ENCODE peak calls at places on chromosomes 2 and 18, in six cellular contexts. D is neural progenitor cell, M is heart left ventricle, J is AG04449, F is cardiac fibroblast, X is tibial artery. E is an unnamed sample.

GRCh38 chr2:169014780-169015179 is 16.3 kb downstream of the ABCB11 start:
- DNase-seq in D (no peak), M (no peak), J (no peak), F (no peak), X (no peak), E (no peak)

GRCh38 chr2:146661494-146662096 is 1183.2 kb upstream of the ACVR2A start:
- DNase-seq in D (peak; percentile 66), M (no peak), J (no peak), F (peak; percentile 65), X (no peak), E (no peak)

GRCh38 chr2:63092847-63093246 is 42.2 kb downstream of the OTX1 start:
- DNase-seq in D (no peak), M (no peak), J (no peak), F (no peak), X (no peak), E (no peak)

GRCh38 chr2:45743531-45744391 is 92.3 kb downstream of the PRKCE start:
- DNase-seq in D (no peak), M (peak; percentile 68), J (no peak), F (peak; percentile 71), X (peak; percentile 49), E (peak; percentile 59)

GRCh38 chr2:190599546-190600220 is 49.2 kb upstream of the NAB1 start:
- DNase-seq in D (no peak), M (no peak), J (no peak), F (no peak), X (no peak), E (no peak)

GRCh38 chr2:219596954-219597551 is 604 bp upstream of the STK11IP start:
- DNase-seq in D (no peak), M (no peak), J (no peak), F (peak; percentile 43), X (no peak), E (no peak)

GRCh38 chr2:71756280-71756906 is 303.0 kb downstream of the DYSF start:
- DNase-seq in D (no peak), M (no peak), J (no peak), F (peak; percentile 23), X (no peak), E (no peak)

GRCh38 chr2:237210763-237211162 is 125.1 kb downstream of the COPS8 start:
- DNase-seq in D (no peak), M (no peak), J (no peak), F (no peak), X (no peak), E (no peak)

GRCh38 chr2:19358242-19359020 is at the start of gene OSR1:
- DNase-seq in D (peak; percentile 93), M (peak; percentile 59), J (no peak), F (peak; percentile 90), X (peak; percentile 79), E (no peak)

GRCh38 chr2:5587726-5588125 is 104.5 kb upstream of the SOX11 start:
- DNase-seq in D (no peak), M (no peak), J (no peak), F (no peak), X (no peak), E (no peak)

GRCh38 chr2:170817999-170818293 is 1.3 kb downstream of the GAD1 start:
- DNase-seq in D (peak; percentile 76), M (no peak), J (no peak), F (no peak), X (no peak), E (no peak)

GRCh38 chr2:170816499-170817246 is at the start of gene GAD1:
- DNase-seq in D (peak; percentile 82), M (peak; percentile 44), J (no peak), F (peak; percentile 45), X (peak; percentile 74), E (peak; percentile 94)

GRCh38 chr2:170819941-170820646 is 3.4 kb downstream of the GAD1 start:
- DNase-seq in D (peak; percentile 70), M (no peak), J (no peak), F (no peak), X (no peak), E (peak; percentile 85)

GRCh38 chr2:170817247-170817998 is 736 bp downstream of the GAD1 start:
- DNase-seq in D (peak; percentile 56), M (no peak), J (no peak), F (peak; percentile 18), X (no peak), E (no peak)

GRCh38 chr2:170818294-170819104 is 1.8 kb downstream of the GAD1 start:
- DNase-seq in D (peak; percentile 44), M (no peak), J (no peak), F (no peak), X (no peak), E (no peak)
- H3K4me3 ChIP-seq in D (peak overlapping the region; percentile 60), M (no peak overlapping the region), J (peak overlapping the region; percentile 6), F (no peak overlapping the region), X (peak overlapping the region; percentile 51), E (no peak overlapping the region)

GRCh38 chr2:218282173-218282991 is 9.9 kb downstream of the TMBIM1 start:
- DNase-seq in D (no peak), M (no peak), J (no peak), F (no peak), X (peak; percentile 53), E (no peak)
- H3K4me3 ChIP-seq in D (no peak overlapping the region), M (no peak overlapping the region), J (no peak overlapping the region), F (no peak overlapping the region), X (no peak overlapping the region), E (no peak overlapping the region)

GRCh38 chr2:1170711-1171110 is 220.1 kb downstream of the SNTG2 start:
- DNase-seq in D (no peak), M (no peak), J (no peak), F (no peak), X (no peak), E (no peak)

GRCh38 chr2:1170241-1170640 is 219.6 kb downstream of the SNTG2 start:
- DNase-seq in D (no peak), M (no peak), J (no peak), F (no peak), X (no peak), E (no peak)

GRCh38 chr2:1168856-1169255 is 218.2 kb downstream of the SNTG2 start:
- DNase-seq in D (no peak), M (no peak), J (no peak), F (no peak), X (no peak), E (no peak)

GRCh38 chr2:1169291-1169949 is 218.8 kb downstream of the SNTG2 start:
- DNase-seq in D (no peak), M (no peak), J (no peak), F (no peak), X (no peak), E (no peak)

DNA sequence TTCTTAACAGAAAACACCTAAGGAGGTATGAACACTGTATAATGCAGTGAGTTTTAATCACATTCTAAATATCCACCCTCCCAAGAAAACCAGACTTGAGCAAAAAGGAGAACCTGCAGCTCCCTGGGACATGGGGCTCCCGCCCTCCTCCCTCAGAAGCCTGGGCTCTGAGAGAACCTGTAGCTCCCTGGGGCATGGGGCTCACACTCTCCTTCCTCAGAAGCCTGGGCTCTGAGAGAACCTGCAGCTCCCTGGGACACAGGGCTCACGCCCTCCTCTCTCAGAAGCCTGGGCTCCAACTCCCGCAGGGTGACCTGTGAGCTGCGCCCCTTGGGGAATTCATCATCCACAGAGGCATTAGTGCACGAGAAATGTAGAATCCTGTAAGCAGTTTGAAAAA is 222.9 kb downstream of the SNTG2 start:
- DNase-seq in D (peak; percentile 24), M (no peak), J (no peak), F (no peak), X (no peak), E (no peak)
- H3K4me3 ChIP-seq in D (no peak overlapping the region), M (no peak overlapping the region), J (no peak overlapping the region), F (no peak overlapping the region), X (no peak overlapping the region), E (no peak overlapping the region)

DNA sequence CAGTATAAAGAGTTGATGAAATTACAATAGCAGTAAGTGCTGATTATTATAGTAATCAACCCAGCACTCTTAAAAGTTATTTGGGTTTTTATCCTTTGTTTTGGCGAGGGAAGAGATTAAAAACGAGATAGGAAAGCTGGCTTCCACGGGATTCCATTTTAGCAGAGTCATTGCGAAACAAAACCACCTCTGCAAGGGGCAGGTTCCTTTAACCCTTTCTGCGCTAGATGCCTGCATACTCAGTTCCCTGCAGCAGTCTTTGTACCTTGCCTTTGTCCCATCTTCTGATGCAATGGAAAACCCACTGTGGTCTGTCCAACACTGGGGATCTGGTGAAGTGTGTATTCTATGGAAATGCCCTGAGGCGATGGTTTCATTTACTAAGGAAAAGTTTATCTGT is 2.7 kb downstream of the YPEL5 start:
- DNase-seq in D (peak; percentile 40), M (no peak), J (no peak), F (peak; percentile 14), X (no peak), E (no peak)
- H3K4me3 ChIP-seq in D (peak overlapping the region; percentile 15), M (no peak overlapping the region), J (no peak overlapping the region), F (no peak overlapping the region), X (no peak overlapping the region), E (no peak overlapping the region)

GRCh38 chr2:64123740-64124139 is 20.5 kb downstream of the PELI1 start:
- DNase-seq in D (no peak), M (no peak), J (no peak), F (no peak), X (no peak), E (no peak)

GRCh38 chr2:64120928-64121327 is 23.3 kb downstream of the PELI1 start:
- DNase-seq in D (no peak), M (no peak), J (no peak), F (no peak), X (no peak), E (no peak)

GRCh38 chr2:64119369-64119768 is 24.9 kb downstream of the PELI1 start:
- DNase-seq in D (no peak), M (no peak), J (no peak), F (no peak), X (no peak), E (no peak)

GRCh38 chr2:64122358-64122757 is 21.9 kb downstream of the PELI1 start:
- DNase-seq in D (no peak), M (no peak), J (no peak), F (no peak), X (no peak), E (no peak)

GRCh38 chr2:64120008-64120407 is 24.2 kb downstream of the PELI1 start:
- DNase-seq in D (no peak), M (no peak), J (no peak), F (no peak), X (no peak), E (no peak)
- H3K4me3 ChIP-seq in D (no peak overlapping the region), M (no peak overlapping the region), J (no peak overlapping the region), F (no peak overlapping the region), X (no peak overlapping the region), E (no peak overlapping the region)

GRCh38 chr2:226761195-226761583 is 38.4 kb downstream of the IRS1 start:
- DNase-seq in D (no peak), M (no peak), J (no peak), F (no peak), X (no peak), E (no peak)
- H3K4me3 ChIP-seq in D (no peak overlapping the region), M (no peak overlapping the region), J (no peak overlapping the region), F (no peak overlapping the region), X (no peak overlapping the region), E (no peak overlapping the region)

DNA sequence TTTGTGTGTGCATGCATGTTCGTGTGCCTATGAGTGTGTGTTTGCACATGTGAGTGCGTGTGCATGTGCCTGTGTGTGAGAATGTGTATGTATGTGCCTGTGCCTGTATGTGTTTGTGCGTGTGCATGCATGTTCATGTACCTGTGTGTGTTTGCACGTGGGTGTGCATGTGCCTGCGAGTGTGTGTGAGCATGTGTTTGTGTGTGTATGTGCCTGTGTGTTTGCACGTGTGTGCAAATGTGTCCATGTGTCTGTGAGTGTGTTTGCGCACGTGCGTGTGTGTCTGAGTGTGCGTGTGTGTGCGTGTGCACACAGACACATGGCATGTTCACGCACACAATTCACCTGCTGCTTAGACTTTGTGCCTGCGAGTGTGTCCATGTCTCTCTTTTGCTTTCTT is 853.5 kb upstream of the SALL3 start:
- DNase-seq in D (no peak), M (no peak), J (no peak), F (no peak), X (no peak), E (no peak)
- H3K4me3 ChIP-seq in D (no peak overlapping the region), M (no peak overlapping the region), J (no peak overlapping the region), F (no peak overlapping the region), X (no peak overlapping the region), E (no peak overlapping the region)